ENCODE peak calls at places on chromosomes 3 and 15, in four cellular contexts. S is caudate nucleus, W is transverse colon, C is epithelial cell of esophagus. Z is an unnamed sample.

GRCh38 chr3:148389916-148390315 is 307.8 kb upstream of the AGTR1 start:
- DNase-seq in S (no peak), W (no peak), C (no peak), Z (no peak)

GRCh38 chr3:122493296-122493695 is 21.4 kb downstream of the KPNA1 start:
- DNase-seq in S (no peak), W (no peak), C (no peak), Z (peak; percentile 34)

GRCh38 chr15:72851586-72851985 is 68.0 kb upstream of the ADPGK start:
- DNase-seq in S (no peak), W (no peak), C (no peak), Z (no peak)

GRCh38 chr3:36032180-36032895 is 348.0 kb upstream of the STAC start:
- DNase-seq in S (no peak), W (no peak), C (no peak), Z (no peak)

GRCh38 chr3:129966876-129967275 is 7.6 kb upstream of the TRH start:
- DNase-seq in S (no peak), W (no peak), C (no peak), Z (no peak)

GRCh38 chr15:40238927-40239591 is at the start of gene PAK6:
- DNase-seq in S (peak; percentile 84), W (peak; percentile 46), C (peak; percentile 96), Z (peak; percentile 95)

GRCh38 chr3:123664771-123665170 is 79.9 kb upstream of the HACD2 start:
- DNase-seq in S (no peak), W (no peak), C (no peak), Z (no peak)

GRCh38 chr3:124552224-124552623 is 178.0 kb upstream of the UMPS start:
- DNase-seq in S (no peak), W (peak; percentile 51), C (peak; percentile 79), Z (peak; percentile 89)

GRCh38 chr3:58404396-58404795 is 29.2 kb downstream of the PDHB start:
- DNase-seq in S (no peak), W (no peak), C (peak; percentile 84), Z (peak; percentile 44)

GRCh38 chr3:27094721-27095120 is 274.5 kb downstream of the NEK10 start:
- DNase-seq in S (no peak), W (no peak), C (no peak), Z (no peak)

GRCh38 chr3:17491601-17492000 is 250.8 kb downstream of the TBC1D5 start:
- DNase-seq in S (no peak), W (no peak), C (peak; percentile 83), Z (peak; percentile 70)

GRCh38 chr3:140943781-140944547 is 2.3 kb downstream of the SLC25A36 start:
- DNase-seq in S (no peak), W (no peak), C (no peak), Z (no peak)

GRCh38 chr3:146658841-146659240 is 53.7 kb upstream of the PLSCR5 start:
- DNase-seq in S (no peak), W (no peak), C (no peak), Z (no peak)

GRCh38 chr3:4241595-4242170 is 61.5 kb upstream of the SETMAR start:
- DNase-seq in S (no peak), W (no peak), C (no peak), Z (no peak)

GRCh38 chr15:41558400-41559238 is at the start of gene TYRO3:
- DNase-seq in S (peak; percentile 70), W (peak; percentile 66), C (peak; percentile 63), Z (peak; percentile 39)

GRCh38 chr3:141686477-141687280 is 51.4 kb upstream of the RNF7 start:
- DNase-seq in S (peak; percentile 57), W (peak; percentile 50), C (peak; percentile 39), Z (peak; percentile 66)

GRCh38 chr3:36729204-36730056 is 34.9 kb downstream of the DCLK3 start:
- DNase-seq in S (no peak), W (no peak), C (peak; percentile 66), Z (peak; percentile 64)

GRCh38 chr3:159169828-159170227 is 368.0 kb downstream of the MFSD1 start:
- DNase-seq in S (no peak), W (no peak), C (peak; percentile 89), Z (peak; percentile 27)

GRCh38 chr3:173465112-173465511 is 67.6 kb downstream of the NLGN1 start:
- DNase-seq in S (no peak), W (no peak), C (peak; percentile 63), Z (peak; percentile 67)

GRCh38 chr3:172217877-172218276 is 178.5 kb downstream of the FNDC3B start:
- DNase-seq in S (no peak), W (no peak), C (no peak), Z (peak; percentile 72)

GRCh38 chr3:14451844-14452533 is 49.6 kb downstream of the SLC6A6 start:
- DNase-seq in S (peak; percentile 19), W (peak; percentile 51), C (peak; percentile 63), Z (peak; percentile 76)

GRCh38 chr15:96344120-96344705 is 13.7 kb downstream of the NR2F2 start:
- DNase-seq in S (no peak), W (no peak), C (peak; percentile 50), Z (no peak)

GRCh38 chr3:159654183-159655134 is 334.2 kb upstream of the IL12A start:
- DNase-seq in S (no peak), W (no peak), C (no peak), Z (no peak)

GRCh38 chr3:122799322-122799721 is 4.5 kb downstream of the SLC49A4 start:
- DNase-seq in S (no peak), W (no peak), C (no peak), Z (no peak)

GRCh38 chr15:93179072-93179471 is 90.1 kb upstream of the RGMA start:
- DNase-seq in S (no peak), W (peak; percentile 63), C (no peak), Z (peak; percentile 26)

GRCh38 chr15:70801111-70801510 is 37.8 kb upstream of the UACA start:
- DNase-seq in S (no peak), W (no peak), C (no peak), Z (no peak)

GRCh38 chr3:185688808-185689207 is 102.7 kb downstream of the SENP2 start:
- DNase-seq in S (no peak), W (no peak), C (peak; percentile 99), Z (peak; percentile 99)

GRCh38 chr3:38122712-38123290 is 14.1 kb downstream of the ACAA1 start:
- DNase-seq in S (no peak), W (no peak), C (no peak), Z (no peak)